ENCODE peak calls at places on chromosome 1, in eight cellular contexts. O, Z, Q, U, W, J, T and G are unnamed samples.

GRCh38 chr1:89563957-89564604 is 39.5 kb downstream of the LRRC8B start:
- DNase-seq in U (no peak), Q (no peak), Z (no peak), O (no peak), T (no peak), W (no peak), J (no peak), G (no peak)

GRCh38 chr1:62394646-62395045 is 42.2 kb upstream of the USP1 start:
- DNase-seq in J (no peak), W (no peak), T (no peak), O (no peak), U (no peak), Z (no peak), Q (no peak), G (no peak)

GRCh38 chr1:12232221-12232620 is 2.4 kb downstream of the VPS13D start:
- DNase-seq in T (peak), Z (no peak), U (no peak), O (peak), Q (no peak), J (no peak), W (no peak), G (no peak)

GRCh38 chr1:35708179-35708891 is 10.3 kb downstream of the C1orf216 start:
- DNase-seq in Z (peak), O (no peak), U (no peak), J (no peak), Q (peak), T (no peak), W (no peak), G (no peak)

GRCh38 chr1:97461782-97462181 is 459.1 kb downstream of the DPYD start:
- DNase-seq in U (no peak), Z (no peak), Q (no peak), T (no peak), O (no peak), W (no peak), J (no peak), G (no peak)

GRCh38 chr1:246559310-246559709 is 6.8 kb downstream of the TFB2M start:
- DNase-seq in W (no peak), U (no peak), Q (no peak), J (no peak), O (no peak), T (no peak), Z (no peak), G (no peak)

GRCh38 chr1:45924736-45925135 is 121.3 kb downstream of the MAST2 start:
- DNase-seq in U (no peak), T (no peak), O (no peak), Q (peak), J (no peak), Z (peak), W (no peak), G (peak)

GRCh38 chr1:194774535-194774934 is 1588.1 kb upstream of the B3GALT2 start:
- DNase-seq in O (no peak), U (no peak), J (no peak), Q (no peak), Z (no peak), W (no peak), T (no peak), G (no peak)

GRCh38 chr1:54437783-54438182 is 31.6 kb upstream of the SSBP3 start:
- DNase-seq in O (no peak), T (no peak), Z (no peak), Q (no peak), J (no peak), U (no peak), W (no peak), G (no peak)

GRCh38 chr1:11749203-11749689 is 12.7 kb upstream of the C1orf167 start:
- DNase-seq in U (peak), W (no peak), J (no peak), Z (peak), T (peak), O (peak), Q (no peak), G (peak)

GRCh38 chr1:102241431-102242338 is 245.0 kb upstream of the OLFM3 start:
- DNase-seq in Q (no peak), O (no peak), Z (no peak), W (no peak), T (no peak), U (no peak), J (no peak), G (no peak)

DNA sequence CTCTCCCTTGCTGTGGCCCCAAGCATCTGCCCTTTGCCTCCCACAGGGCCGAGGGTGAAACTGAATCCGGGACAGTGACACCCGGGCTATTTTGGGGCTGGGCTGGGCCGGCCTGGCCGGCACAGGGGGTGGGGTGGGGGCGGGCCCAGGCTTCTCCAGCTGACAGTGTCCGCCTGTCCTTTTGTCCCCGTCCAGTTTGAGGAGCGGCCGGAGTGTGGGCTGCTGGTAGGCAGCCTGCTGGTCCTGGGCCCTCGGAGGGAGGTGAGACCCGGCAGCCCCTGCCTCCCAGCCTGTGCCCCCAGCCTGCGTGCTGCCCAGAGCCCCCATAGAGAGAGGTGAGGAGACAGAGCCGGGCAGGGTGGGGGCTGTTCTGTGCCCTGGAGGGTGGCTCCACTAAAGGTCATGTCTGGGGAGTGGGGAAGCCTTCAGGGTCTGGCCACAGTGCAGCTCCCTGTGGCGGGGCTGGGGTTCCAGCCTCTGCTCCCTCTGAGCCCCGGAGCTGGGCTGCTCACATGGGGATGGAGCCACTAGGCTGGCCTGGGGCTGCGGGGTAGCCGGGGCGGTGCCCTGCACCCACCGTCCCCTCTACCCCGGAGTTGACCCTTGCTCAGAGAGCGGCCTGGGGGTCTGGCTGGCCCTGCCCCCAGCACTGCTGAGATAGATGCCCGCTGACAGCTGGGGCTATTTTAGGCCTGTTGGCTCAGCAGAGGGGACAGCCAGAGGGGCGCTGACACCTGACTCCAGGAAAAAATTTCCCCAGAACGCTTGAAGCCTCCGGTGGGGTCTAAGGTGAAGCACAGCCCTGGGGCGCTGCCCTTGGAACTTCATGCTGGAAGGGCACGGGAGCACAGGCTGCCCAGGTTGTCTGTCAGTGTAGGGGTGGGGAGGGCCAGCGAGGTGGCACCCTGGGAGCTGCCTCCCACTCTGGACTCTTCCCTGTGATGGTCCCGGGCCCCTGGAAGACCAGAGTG is at the start of gene OBSCN:
- DNase-seq in W (no peak), O (no peak), Q (no peak), Z (no peak), U (no peak), T (no peak), J (peak), G (no peak)
- H3K4me3 ChIP-seq in W (no peak), O (no peak), Q (peak), Z (no peak), U (no peak), T (no peak), J (no peak), G (no peak)

GRCh38 chr1:229627003-229627402 is 956 bp downstream of the URB2 start:
- DNase-seq in W (no peak), T (no peak), O (no peak), Z (no peak), Q (no peak), U (no peak), J (no peak), G (no peak)

GRCh38 chr1:229624521-229624905 is 1.4 kb downstream of the TAF5L start:
- DNase-seq in Q (no peak), W (no peak), T (no peak), Z (no peak), U (no peak), O (no peak), J (no peak), G (no peak)

GRCh38 chr1:229625893-229626831 is at the start of the genes TAF5L and URB2:
- DNase-seq in Q (peak), T (peak), U (peak), Z (peak), W (peak), O (peak), J (peak), G (peak)

GRCh38 chr1:229623838-229624237 is 2.1 kb downstream of the TAF5L start:
- DNase-seq in O (no peak), Q (no peak), U (no peak), W (no peak), J (no peak), T (no peak), Z (no peak), G (no peak)

GRCh38 chr1:229624906-229625871 is 733 bp downstream of the TAF5L start:
- DNase-seq in Z (peak), U (peak), O (no peak), T (peak), W (no peak), J (peak), Q (peak), G (peak)
- H3K4me3 ChIP-seq in Z (peak), U (peak), O (peak), T (peak), W (peak), J (peak), Q (peak), G (peak)

DNA sequence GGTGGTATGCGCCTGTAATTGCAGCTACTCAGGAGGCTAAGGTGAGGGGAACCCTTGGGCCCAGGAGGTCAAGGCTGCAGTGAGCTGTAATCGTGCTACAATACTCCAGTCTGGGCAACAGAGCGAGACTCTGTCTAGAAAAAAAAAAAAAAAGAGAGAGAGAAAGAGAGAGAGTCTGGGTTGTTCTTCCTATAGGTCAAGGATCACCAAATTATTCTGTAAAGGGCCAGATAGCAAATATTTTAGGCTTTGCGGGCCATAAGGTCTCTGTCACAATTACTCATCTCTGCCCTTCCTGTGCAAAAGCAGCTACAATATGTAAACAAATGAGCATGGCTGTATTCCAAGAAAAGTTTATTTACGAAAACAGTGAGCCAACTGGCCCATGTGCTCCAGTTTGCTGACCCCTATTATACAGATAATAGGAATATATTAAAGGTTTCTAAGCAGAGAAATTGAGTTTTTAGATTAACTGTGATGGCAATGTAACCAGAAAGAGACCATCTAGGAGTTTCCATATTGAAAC is 2.1 kb downstream of the SASS6 start:
- DNase-seq in W (no peak), O (no peak), J (no peak), Z (no peak), Q (peak), T (no peak), U (no peak), G (peak)
- H3K4me3 ChIP-seq in W (no peak), O (no peak), J (no peak), Z (no peak), Q (no peak), T (no peak), U (no peak), G (no peak)

DNA sequence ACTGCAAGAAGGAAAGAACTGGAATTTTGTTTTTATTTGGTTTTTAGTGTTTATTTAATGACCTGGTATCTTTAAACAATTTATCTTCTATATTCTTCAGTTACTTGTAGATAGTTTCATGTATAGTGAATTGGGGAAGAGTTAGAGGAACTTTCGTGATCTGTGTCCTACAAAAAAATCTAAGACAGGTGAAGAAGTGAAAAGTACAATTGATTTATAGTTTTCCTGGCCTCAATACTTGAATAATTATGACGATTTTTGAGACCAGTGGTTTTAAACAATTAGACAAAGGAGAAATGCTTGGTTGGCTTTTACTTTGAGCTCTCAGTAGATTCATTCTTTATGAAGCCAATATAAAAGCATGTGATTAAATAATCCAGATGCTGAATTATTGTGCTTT is 7.5 kb downstream of the MIER1 start:
- DNase-seq in U (no peak), O (no peak), T (no peak), W (no peak), J (no peak), Z (no peak), Q (no peak), G (no peak)
- H3K4me3 ChIP-seq in U (peak), O (no peak), T (peak), W (no peak), J (no peak), Z (no peak), Q (peak), G (peak)